ENCODE peak calls at places on chromosomes 11 and 22, in eight cellular contexts. E, F, H, V, A, M, R and D are unnamed samples.

GRCh38 chr22:24187731-24188644 is 6.7 kb downstream of the SUSD2 start:
- DNase-seq in E (no peak), F (no peak), H (no peak), V (no peak), A (no peak), M (no peak), R (no peak), D (no peak)

GRCh38 chr11:95459268-95460040 is 228.5 kb upstream of the SESN3 start:
- DNase-seq in E (no peak), F (peak; percentile 7), H (peak; percentile 43), V (no peak), A (no peak), M (no peak), R (peak; percentile 27), D (no peak)

GRCh38 chr22:37803636-37804371 is 3.9 kb upstream of the GCAT start:
- DNase-seq in E (no peak), F (no peak), H (no peak), V (peak; percentile 59), A (no peak), M (no peak), R (no peak), D (no peak)

GRCh38 chr22:22038178-22038880 is 55.7 kb upstream of the TOP3B start:
- DNase-seq in E (no peak), F (no peak), H (no peak), V (no peak), A (no peak), M (peak; percentile 53), R (peak; percentile 14), D (no peak)

GRCh38 chr11:33942954-33943353 is 51.1 kb upstream of the LMO2 start:
- DNase-seq in E (peak; percentile 63), F (peak; percentile 85), H (no peak), V (no peak), A (peak; percentile 3), M (peak; percentile 58), R (peak; percentile 94), D (peak; percentile 77)

GRCh38 chr11:36357831-36358230 is 61.7 kb downstream of the PRR5L start:
- DNase-seq in E (no peak), F (no peak), H (no peak), V (no peak), A (no peak), M (no peak), R (no peak), D (no peak)

GRCh38 chr11:74822187-74822586 is 73.5 kb downstream of the RNF169 start:
- DNase-seq in E (no peak), F (peak; percentile 97), H (no peak), V (no peak), A (no peak), M (peak; percentile 94), R (peak; percentile 82), D (no peak)

GRCh38 chr11:2513441-2513840 is 68.6 kb downstream of the KCNQ1 start:
- DNase-seq in E (no peak), F (no peak), H (no peak), V (no peak), A (no peak), M (no peak), R (no peak), D (no peak)

GRCh38 chr22:17741866-17742527 is 32.3 kb downstream of the BID start:
- DNase-seq in E (no peak), F (no peak), H (no peak), V (no peak), A (no peak), M (no peak), R (no peak), D (no peak)

GRCh38 chr11:103870821-103871309 is 165.6 kb upstream of the DDI1 start:
- DNase-seq in E (no peak), F (no peak), H (peak; percentile 45), V (no peak), A (no peak), M (no peak), R (no peak), D (no peak)

GRCh38 chr11:859394-860131 is 16.9 kb downstream of the TSPAN4 start:
- DNase-seq in E (peak; percentile 62), F (peak; percentile 64), H (peak; percentile 87), V (no peak), A (no peak), M (peak; percentile 85), R (peak; percentile 62), D (peak; percentile 74)

GRCh38 chr11:66081505-66081904 is 11.4 kb downstream of the PACS1 start:
- DNase-seq in E (peak; percentile 51), F (peak; percentile 44), H (peak; percentile 29), V (no peak), A (no peak), M (no peak), R (peak; percentile 33), D (peak; percentile 91)

GRCh38 chr22:46753360-46753759 is 9.1 kb upstream of the TBC1D22A start:
- DNase-seq in E (no peak), F (no peak), H (no peak), V (no peak), A (no peak), M (no peak), R (no peak), D (no peak)

GRCh38 chr22:23086787-23087186 is 16.5 kb downstream of the GNAZ start:
- DNase-seq in E (peak; percentile 89), F (no peak), H (no peak), V (no peak), A (no peak), M (no peak), R (no peak), D (no peak)

GRCh38 chr11:100560606-100561005 is 126.5 kb upstream of the ARHGAP42 start:
- DNase-seq in E (no peak), F (no peak), H (no peak), V (no peak), A (no peak), M (no peak), R (no peak), D (no peak)

GRCh38 chr11:100563541-100564280 is 123.4 kb upstream of the ARHGAP42 start:
- DNase-seq in E (no peak), F (no peak), H (no peak), V (no peak), A (no peak), M (peak; percentile 45), R (peak; percentile 77), D (no peak)

GRCh38 chr11:100561325-100561724 is 125.8 kb upstream of the ARHGAP42 start:
- DNase-seq in E (no peak), F (peak; percentile 29), H (no peak), V (no peak), A (no peak), M (peak; percentile 22), R (no peak), D (no peak)

GRCh38 chr11:100557830-100558611 is 129.1 kb upstream of the ARHGAP42 start:
- DNase-seq in E (no peak), F (no peak), H (no peak), V (no peak), A (no peak), M (peak; percentile 63), R (peak; percentile 60), D (no peak)

DNA sequence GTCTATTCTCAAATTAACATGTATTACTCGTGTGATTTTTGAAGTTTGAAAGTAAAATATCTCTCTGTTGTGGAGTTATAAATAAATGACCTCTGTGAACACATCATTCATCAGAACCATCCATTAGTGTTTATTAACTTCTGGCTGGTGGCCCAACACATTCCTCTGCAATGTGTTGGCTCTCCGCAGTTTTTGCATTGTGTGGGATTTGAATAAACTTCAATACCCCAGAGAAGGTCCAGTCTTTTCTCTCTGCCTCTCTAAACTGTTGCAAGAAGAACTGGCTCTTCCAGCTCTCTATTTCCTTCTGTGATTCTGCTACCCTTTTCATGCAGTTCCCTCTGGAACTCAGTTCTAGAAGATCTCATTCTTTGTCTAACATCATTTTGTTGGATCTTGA is 125.0 kb upstream of the ARHGAP42 start:
- DNase-seq in E (no peak), F (peak; percentile 93), H (no peak), V (no peak), A (no peak), M (peak; percentile 86), R (peak; percentile 86), D (no peak)
- H3K4me2 ChIP-seq in E (no peak overlapping the region), F (peak overlapping the region; percentile 60), H (no peak overlapping the region), V (no peak overlapping the region), A (peak overlapping the region; percentile 34), M (peak overlapping the region; percentile 63), R (peak overlapping the region; percentile 75), D (no peak overlapping the region)

GRCh38 chr22:33605201-33605600 is 315.1 kb downstream of the LARGE1 start:
- DNase-seq in E (no peak), F (no peak), H (no peak), V (no peak), A (no peak), M (no peak), R (no peak), D (no peak)
- H2AFZ ChIP-seq in E (no peak overlapping the region), F (no peak overlapping the region), H (no peak overlapping the region), V (no peak overlapping the region), A (no peak overlapping the region), M (no peak overlapping the region), R (no peak overlapping the region), D (no peak overlapping the region)

GRCh38 chr22:20843501-20843900 is 15.1 kb downstream of the PI4KA start:
- DNase-seq in E (no peak), F (no peak), H (no peak), V (no peak), A (no peak), M (no peak), R (no peak), D (no peak)
- H3K4me2 ChIP-seq in E (no peak overlapping the region), F (no peak overlapping the region), H (no peak overlapping the region), V (no peak overlapping the region), A (no peak overlapping the region), M (no peak overlapping the region), R (no peak overlapping the region), D (no peak overlapping the region)

GRCh38 chr11:63565728-63566127 is 2.5 kb upstream of the PLAAT2 start:
- DNase-seq in E (no peak), F (no peak), H (no peak), V (no peak), A (no peak), M (no peak), R (no peak), D (no peak)

GRCh38 chr11:63563201-63564055 is at the start of gene PLAAT2:
- DNase-seq in E (no peak), F (no peak), H (no peak), V (no peak), A (no peak), M (no peak), R (no peak), D (no peak)

GRCh38 chr11:63567044-63567840 is 4.1 kb upstream of the PLAAT2 start:
- DNase-seq in E (peak; percentile 90), F (peak; percentile 41), H (peak; percentile 89), V (peak; percentile 49), A (peak; percentile 68), M (peak; percentile 88), R (peak; percentile 93), D (no peak)

GRCh38 chr11:63564056-63564784 is 1.0 kb upstream of the PLAAT2 start:
- DNase-seq in E (no peak), F (no peak), H (peak; percentile 37), V (no peak), A (no peak), M (no peak), R (no peak), D (no peak)

DNA sequence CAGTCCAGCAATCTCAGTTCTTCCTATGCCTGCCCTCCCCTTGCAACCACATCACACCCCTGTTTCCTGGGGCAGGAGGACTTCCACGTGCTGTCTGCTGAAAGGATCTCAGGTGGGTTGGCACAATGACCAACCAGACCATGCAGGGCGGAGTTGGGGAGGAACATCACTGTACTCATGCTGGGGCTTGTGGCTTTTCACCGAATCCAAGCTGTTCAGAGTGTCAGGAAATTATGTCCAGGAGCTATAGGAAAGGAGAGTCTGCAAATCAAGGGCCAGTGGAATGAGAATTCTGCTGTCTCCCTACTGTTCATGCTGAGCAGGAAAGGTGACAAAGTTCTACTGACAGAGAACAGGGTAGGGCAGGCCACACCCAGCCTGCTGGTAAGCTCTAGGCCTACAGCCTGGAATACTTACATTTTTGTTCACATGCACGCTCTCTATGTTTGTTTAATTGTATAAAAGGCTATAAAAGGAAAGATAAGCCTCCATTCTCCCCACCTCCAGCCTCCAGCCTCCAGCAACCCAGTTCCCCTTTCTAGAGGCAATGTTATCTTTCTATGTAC is 1.7 kb upstream of the PLAAT2 start:
- DNase-seq in E (no peak), F (no peak), H (peak; percentile 80), V (no peak), A (no peak), M (no peak), R (no peak), D (no peak)
- H2AFZ ChIP-seq in E (peak overlapping the region; percentile 48), F (no peak overlapping the region), H (no peak overlapping the region), V (no peak overlapping the region), A (no peak overlapping the region), M (peak overlapping the region; percentile 37), R (no peak overlapping the region), D (no peak overlapping the region)